ENCODE peak calls at places on chromosome 13, in nine cellular contexts. One of them, this sample, is unnamed.

GRCh38 chr13:32267836-32268439 is 47.2 kb downstream of the ZAR1L start:
- DNase-seq in mucosa of gallbladder: no peak
- DNase-seq in psoas muscle: no peak
- DNase-seq in activated T-cell treated with anti-CD3 and anti-CD28 coated beads for 1 hour: peak; percentile 29
- DNase-seq in T-helper 2 cell: peak; percentile 30
- DNase-seq in foreskin fibroblast: no peak
- DNase-seq in left colon: peak; percentile 73
- DNase-seq in midbrain: no peak
- DNase-seq in A172: no peak
- DNase-seq in this sample: no peak

GRCh38 chr13:50779443-50780200 is 63.9 kb downstream of the DLEU7 start:
- DNase-seq in mucosa of gallbladder: no peak
- DNase-seq in psoas muscle: no peak
- DNase-seq in activated T-cell treated with anti-CD3 and anti-CD28 coated beads for 1 hour: no peak
- DNase-seq in T-helper 2 cell: no peak
- DNase-seq in foreskin fibroblast: no peak
- DNase-seq in left colon: no peak
- DNase-seq in midbrain: no peak
- DNase-seq in A172: no peak
- DNase-seq in this sample: peak; percentile 16

GRCh38 chr13:99870541-99870940 is 101.0 kb downstream of the ZIC5 start:
- DNase-seq in mucosa of gallbladder: no peak
- DNase-seq in psoas muscle: no peak
- DNase-seq in activated T-cell treated with anti-CD3 and anti-CD28 coated beads for 1 hour: no peak
- DNase-seq in T-helper 2 cell: no peak
- DNase-seq in foreskin fibroblast: no peak
- DNase-seq in left colon: no peak
- DNase-seq in midbrain: no peak
- DNase-seq in A172: no peak
- DNase-seq in this sample: no peak

GRCh38 chr13:20610006-20610405 is 43.0 kb downstream of the IFT88 start:
- DNase-seq in mucosa of gallbladder: no peak
- DNase-seq in psoas muscle: no peak
- DNase-seq in activated T-cell treated with anti-CD3 and anti-CD28 coated beads for 1 hour: no peak
- DNase-seq in T-helper 2 cell: no peak
- DNase-seq in foreskin fibroblast: no peak
- DNase-seq in left colon: no peak
- DNase-seq in midbrain: no peak
- DNase-seq in A172: no peak
- DNase-seq in this sample: no peak

GRCh38 chr13:110850840-110851239 is 64.0 kb downstream of the ANKRD10 start:
- DNase-seq in mucosa of gallbladder: no peak
- DNase-seq in psoas muscle: no peak
- DNase-seq in activated T-cell treated with anti-CD3 and anti-CD28 coated beads for 1 hour: no peak
- DNase-seq in T-helper 2 cell: no peak
- DNase-seq in foreskin fibroblast: no peak
- DNase-seq in left colon: no peak
- DNase-seq in midbrain: no peak
- DNase-seq in A172: no peak
- DNase-seq in this sample: no peak

GRCh38 chr13:30857018-30857417 is 49.1 kb upstream of the MEDAG start:
- DNase-seq in mucosa of gallbladder: no peak
- DNase-seq in psoas muscle: no peak
- DNase-seq in activated T-cell treated with anti-CD3 and anti-CD28 coated beads for 1 hour: no peak
- DNase-seq in T-helper 2 cell: no peak
- DNase-seq in foreskin fibroblast: peak; percentile 62
- DNase-seq in left colon: no peak
- DNase-seq in midbrain: no peak
- DNase-seq in A172: no peak
- DNase-seq in this sample: no peak

GRCh38 chr13:27358420-27358819 is 66.0 kb upstream of the GTF3A start:
- DNase-seq in mucosa of gallbladder: no peak
- DNase-seq in psoas muscle: no peak
- DNase-seq in activated T-cell treated with anti-CD3 and anti-CD28 coated beads for 1 hour: no peak
- DNase-seq in T-helper 2 cell: no peak
- DNase-seq in foreskin fibroblast: no peak
- DNase-seq in left colon: no peak
- DNase-seq in midbrain: no peak
- DNase-seq in A172: no peak
- DNase-seq in this sample: no peak

GRCh38 chr13:98827449-98827848 is 75.0 kb upstream of the SLC15A1 start:
- DNase-seq in mucosa of gallbladder: no peak
- DNase-seq in psoas muscle: no peak
- DNase-seq in activated T-cell treated with anti-CD3 and anti-CD28 coated beads for 1 hour: no peak
- DNase-seq in T-helper 2 cell: no peak
- DNase-seq in foreskin fibroblast: no peak
- DNase-seq in left colon: no peak
- DNase-seq in midbrain: no peak
- DNase-seq in A172: no peak
- DNase-seq in this sample: no peak

This sample was measured in SJCRH30.